ENCODE peak calls at places on chromosomes 16 and 17, in five cellular contexts. C is OCI-LY7; M is activated CD4-positive, alpha-beta T cell treated with anti-CD3 and anti-CD28 coated beads, Interleukin-2, amount 50 U/mL, for 1 hour; Q is activated CD8-positive, alpha-beta T cell treated with anti-CD3 and anti-CD28 coated beads for 36 hours; O is CD8-positive, alpha-beta T cell. J is an unnamed sample.

GRCh38 chr17:32226881-32227280 is 38.8 kb upstream of the RHBDL3 start:
- DNase-seq in C (no peak), Q (no peak), M (no peak), O (no peak), J (no peak)

GRCh38 chr16:84039696-84040095 is 2.9 kb downstream of the SLC38A8 start:
- DNase-seq in M (no peak), C (no peak), Q (no peak), O (no peak), J (no peak)

GRCh38 chr16:80084163-80084562 is 456.6 kb upstream of the DYNLRB2 start:
- DNase-seq in Q (no peak), O (no peak), M (no peak), C (no peak), J (no peak)

GRCh38 chr17:79657861-79658810 is 47.3 kb upstream of the RBFOX3 start:
- DNase-seq in Q (no peak), O (no peak), M (no peak), C (no peak), J (no peak)

GRCh38 chr16:3009568-3010390 is 2.9 kb upstream of the CLDN9 start:
- DNase-seq in Q (no peak), M (no peak), O (no peak), C (no peak), J (no peak)

GRCh38 chr16:66359811-66360608 is 6.5 kb upstream of the CDH5 start:
- DNase-seq in C (no peak), M (no peak), Q (no peak), O (no peak), J (no peak)

GRCh38 chr17:1890758-1891450 is 61.1 kb downstream of the RPA1 start:
- DNase-seq in M (no peak), Q (peak), O (peak), C (no peak), J (no peak)

GRCh38 chr16:67236551-67237395 is 9.8 kb downstream of the TMEM208 start:
- DNase-seq in M (peak), C (peak), Q (peak), O (peak), J (peak)

GRCh38 chr16:89860747-89861304 is 12.6 kb upstream of the TCF25 start:
- DNase-seq in C (peak), M (peak), Q (peak), O (peak), J (peak)

GRCh38 chr17:33057564-33057963 is 65.9 kb downstream of the SPACA3 start:
- DNase-seq in Q (no peak), C (no peak), M (no peak), O (no peak), J (no peak)

GRCh38 chr16:61007694-61008093 is 1028.5 kb downstream of the CDH8 start:
- DNase-seq in M (no peak), C (no peak), O (no peak), Q (no peak), J (no peak)

GRCh38 chr17:59074494-59074893 is 32.2 kb downstream of the TRIM37 start:
- DNase-seq in C (no peak), M (no peak), Q (no peak), O (no peak), J (no peak)

GRCh38 chr17:67246398-67246647 is 1.3 kb upstream of the HELZ start:
- DNase-seq in O (no peak), Q (no peak), C (no peak), M (no peak), J (no peak)

GRCh38 chr17:73411330-73411747 is 99.5 kb upstream of the CDC42EP4 start:
- DNase-seq in O (no peak), M (no peak), C (no peak), Q (no peak), J (no peak)

GRCh38 chr17:42009170-42009569 is 8.1 kb downstream of the DNAJC7 start:
- DNase-seq in Q (peak), M (no peak), O (no peak), C (peak), J (peak)

GRCh38 chr17:73888875-73889274 is 244.6 kb upstream of the SDK2 start:
- DNase-seq in M (no peak), O (no peak), C (no peak), Q (no peak), J (no peak)

GRCh38 chr17:59754547-59754946 is 47.1 kb downstream of the VMP1 start:
- DNase-seq in C (no peak), O (no peak), Q (peak), M (no peak), J (no peak)

GRCh38 chr17:50270430-50271172 is 3.7 kb upstream of the TMEM92 start:
- DNase-seq in M (no peak), C (no peak), Q (no peak), O (no peak), J (no peak)

GRCh38 chr16:84117482-84117843 is 721 bp upstream of the MBTPS1 start:
- DNase-seq in Q (peak), O (no peak), C (peak), M (peak), J (peak)

GRCh38 chr16:51722467-51722866 is 571.4 kb upstream of the SALL1 start:
- DNase-seq in C (no peak), O (no peak), Q (no peak), M (no peak), J (no peak)

GRCh38 chr16:30722443-30722842 is 23.5 kb downstream of the SRCAP start:
- DNase-seq in O (no peak), Q (no peak), M (no peak), C (no peak), J (no peak)

GRCh38 chr17:32941419-32942032 is 13.6 kb downstream of the TMEM98 start:
- DNase-seq in Q (no peak), C (no peak), M (no peak), O (no peak), J (peak)

GRCh38 chr16:78198299-78198698 is 98.8 kb downstream of the WWOX start:
- DNase-seq in O (no peak), M (no peak), C (no peak), Q (no peak), J (no peak)

GRCh38 chr16:80710918-80711317 is 93.5 kb downstream of the CDYL2 start:
- DNase-seq in O (no peak), Q (no peak), C (peak), M (no peak), J (no peak)

GRCh38 chr16:57235128-57236092 is 9.6 kb upstream of the ARL2BP start:
- DNase-seq in Q (peak), O (no peak), C (peak), M (no peak), J (no peak)

GRCh38 chr17:65809366-65809765 is 247.9 kb upstream of the AXIN2 start:
- DNase-seq in O (no peak), M (no peak), Q (no peak), C (no peak), J (no peak)

GRCh38 chr17:48589060-48589830 is 796 bp downstream of the HOXB3 start:
- DNase-seq in M (no peak), O (no peak), Q (no peak), C (no peak), J (no peak)

GRCh38 chr17:2435181-2435741 is 34.4 kb upstream of the MNT start:
- DNase-seq in C (no peak), Q (no peak), O (no peak), M (no peak), J (no peak)

GRCh38 chr17:951388-952132 is 28.0 kb downstream of the NXN start:
- DNase-seq in C (no peak), O (no peak), M (no peak), Q (no peak), J (no peak)

GRCh38 chr16:1119129-1119528 is 23.1 kb upstream of the C1QTNF8 start:
- DNase-seq in O (no peak), C (no peak), M (no peak), Q (no peak), J (no peak)

GRCh38 chr17:80938556-80938955 is 53.1 kb upstream of the CHMP6 start:
- DNase-seq in Q (peak), C (no peak), M (peak), O (no peak), J (no peak)

GRCh38 chr16:72174726-72175125 is 2.8 kb upstream of the PMFBP1 start:
- DNase-seq in Q (no peak), M (no peak), O (no peak), C (no peak), J (no peak)

GRCh38 chr17:82859431-82860403 is 19.9 kb upstream of the ZNF750 start:
- DNase-seq in O (peak), C (peak), M (peak), Q (peak), J (no peak)

GRCh38 chr17:39541652-39542051 is 66.1 kb downstream of the NEUROD2 start:
- DNase-seq in Q (no peak), C (no peak), M (no peak), O (no peak), J (no peak)

GRCh38 chr16:728131-728889 is 1.4 kb downstream of the HAGHL start:
- DNase-seq in M (peak), Q (peak), C (peak), O (peak), J (peak)

GRCh38 chr17:50133028-50133768 is 3.2 kb upstream of the SAMD14 start:
- DNase-seq in M (no peak), C (no peak), Q (no peak), O (no peak), J (no peak)